ENCODE peak calls at places on chromosomes 11 and 22, in four cellular contexts. One of them, this sample, is unnamed.

GRCh38 chr11:59810911-59811259 is 307 bp upstream of the MRPL16 start:
- DNase-seq in naive thymus-derived CD4-positive, alpha-beta T cell: no peak
- DNase-seq in thoracic aorta: no peak
- DNase-seq in spleen: no peak
- DNase-seq in this sample: no peak

GRCh38 chr11:13238879-13239514 is 38.6 kb upstream of the BMAL1 start:
- DNase-seq in thoracic aorta: no peak
- DNase-seq in naive thymus-derived CD4-positive, alpha-beta T cell: peak; percentile 43
- DNase-seq in spleen: no peak
- DNase-seq in this sample: peak; percentile 45

GRCh38 chr11:44624761-44625221 is 59.3 kb downstream of the CD82 start:
- DNase-seq in naive thymus-derived CD4-positive, alpha-beta T cell: no peak
- DNase-seq in spleen: peak; percentile 44
- DNase-seq in thoracic aorta: no peak
- DNase-seq in this sample: no peak

GRCh38 chr11:33835143-33835878 is 56.6 kb downstream of the LMO2 start:
- DNase-seq in naive thymus-derived CD4-positive, alpha-beta T cell: no peak
- DNase-seq in spleen: no peak
- DNase-seq in thoracic aorta: no peak
- DNase-seq in this sample: no peak

GRCh38 chr22:39671936-39672335 is 101.4 kb downstream of the CACNA1I start:
- DNase-seq in thoracic aorta: no peak
- DNase-seq in spleen: no peak
- DNase-seq in naive thymus-derived CD4-positive, alpha-beta T cell: no peak
- DNase-seq in this sample: no peak

GRCh38 chr11:109808569-109808968 is 284.6 kb upstream of the ZC3H12C start:
- DNase-seq in spleen: no peak
- DNase-seq in thoracic aorta: no peak
- DNase-seq in naive thymus-derived CD4-positive, alpha-beta T cell: no peak
- DNase-seq in this sample: no peak

GRCh38 chr11:132674161-132674560 is 858.1 kb downstream of the OPCML start:
- DNase-seq in spleen: no peak
- DNase-seq in naive thymus-derived CD4-positive, alpha-beta T cell: no peak
- DNase-seq in thoracic aorta: no peak
- DNase-seq in this sample: no peak

GRCh38 chr22:37538590-37539357 is 19.6 kb upstream of the CARD10 start:
- DNase-seq in thoracic aorta: peak; percentile 53
- DNase-seq in spleen: peak; percentile 98
- DNase-seq in naive thymus-derived CD4-positive, alpha-beta T cell: peak; percentile 87
- DNase-seq in this sample: peak; percentile 86

GRCh38 chr11:116601734-116602636 is 170.8 kb downstream of the BUD13 start:
- DNase-seq in spleen: peak; percentile 13
- DNase-seq in thoracic aorta: no peak
- DNase-seq in naive thymus-derived CD4-positive, alpha-beta T cell: no peak
- DNase-seq in this sample: no peak

GRCh38 chr22:19051381-19051780 is 70.8 kb downstream of the DGCR2 start:
- DNase-seq in thoracic aorta: no peak
- DNase-seq in spleen: peak; percentile 22
- DNase-seq in naive thymus-derived CD4-positive, alpha-beta T cell: no peak
- DNase-seq in this sample: no peak

DNA sequence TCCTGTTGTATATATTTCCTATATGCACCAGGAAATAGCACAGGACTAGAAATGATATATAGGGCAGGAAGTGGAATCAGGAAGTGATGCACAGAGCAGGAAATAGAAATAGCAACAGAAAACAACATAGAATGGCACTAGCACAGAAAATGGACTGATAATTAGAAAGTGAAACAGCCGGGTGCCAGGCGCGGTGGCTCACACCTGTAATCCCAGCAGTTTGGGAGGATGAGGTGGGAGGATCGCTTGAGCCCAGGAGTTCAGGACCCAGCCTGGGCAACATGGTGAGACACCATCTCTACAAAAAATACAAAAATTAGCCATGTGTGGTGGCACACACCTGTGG is 10.0 kb upstream of the RELT start:
- DNase-seq in thoracic aorta: no peak
- DNase-seq in spleen: no peak
- DNase-seq in naive thymus-derived CD4-positive, alpha-beta T cell: peak; percentile 66
- DNase-seq in this sample: no peak
- H3K4me1 ChIP-seq in thoracic aorta: no peaks in the 10 kb centered on the region
- H3K4me1 ChIP-seq in spleen: peaks cover 38% of the 10 kb centered on the region
- H3K4me1 ChIP-seq in naive thymus-derived CD4-positive, alpha-beta T cell: peaks cover 30% of the 10 kb centered on the region
- H3K4me1 ChIP-seq in this sample: peaks cover 2% of the 10 kb centered on the region

GRCh38 chr11:839280-839623 is 3.1 kb downstream of the POLR2L start:
- DNase-seq in naive thymus-derived CD4-positive, alpha-beta T cell: no peak
- DNase-seq in thoracic aorta: no peak
- DNase-seq in spleen: no peak
- DNase-seq in this sample: no peak
- H3K36me3 ChIP-seq in naive thymus-derived CD4-positive, alpha-beta T cell: no peaks in the 10 kb centered on the region
- H3K36me3 ChIP-seq in thoracic aorta: peaks cover 36% of the 10 kb centered on the region
- H3K36me3 ChIP-seq in spleen: peaks cover 38% of the 10 kb centered on the region
- H3K36me3 ChIP-seq in this sample: peaks cover 27% of the 10 kb centered on the region

GRCh38 chr11:78801161-78801884 is 226.7 kb upstream of the NARS2 start:
- DNase-seq in thoracic aorta: peak; percentile 6
- DNase-seq in naive thymus-derived CD4-positive, alpha-beta T cell: no peak
- DNase-seq in spleen: no peak
- DNase-seq in this sample: no peak

GRCh38 chr11:78800756-78801155 is 226.1 kb upstream of the NARS2 start:
- DNase-seq in naive thymus-derived CD4-positive, alpha-beta T cell: no peak
- DNase-seq in spleen: no peak
- DNase-seq in thoracic aorta: no peak
- DNase-seq in this sample: no peak

GRCh38 chr11:78806214-78807004 is 231.7 kb upstream of the NARS2 start:
- DNase-seq in naive thymus-derived CD4-positive, alpha-beta T cell: no peak
- DNase-seq in spleen: no peak
- DNase-seq in thoracic aorta: no peak
- DNase-seq in this sample: no peak

GRCh38 chr11:78802058-78802633 is 227.5 kb upstream of the NARS2 start:
- DNase-seq in spleen: no peak
- DNase-seq in naive thymus-derived CD4-positive, alpha-beta T cell: no peak
- DNase-seq in thoracic aorta: no peak
- DNase-seq in this sample: no peak

DNA sequence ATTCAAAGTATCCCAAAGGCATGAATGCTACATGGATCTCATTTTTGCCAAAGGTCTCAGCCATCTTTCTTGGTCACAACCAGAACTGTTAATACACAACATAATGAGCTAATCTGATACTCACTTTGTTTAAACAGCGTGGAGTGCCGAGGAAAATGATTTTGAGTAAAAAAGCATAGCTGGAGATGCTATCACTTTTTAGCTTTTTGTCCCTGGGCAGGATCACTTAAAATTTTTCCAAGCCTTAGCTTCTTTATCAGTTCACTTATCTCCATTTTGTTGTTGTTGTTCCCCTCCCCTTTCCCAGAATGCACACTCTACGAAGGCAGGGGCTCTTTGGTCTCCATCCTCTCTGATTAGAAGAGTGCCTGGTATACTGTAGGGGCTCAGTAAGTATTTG is 229.3 kb upstream of the NARS2 start:
- DNase-seq in naive thymus-derived CD4-positive, alpha-beta T cell: no peak
- DNase-seq in thoracic aorta: no peak
- DNase-seq in spleen: no peak
- DNase-seq in this sample: no peak
- H3K4me1 ChIP-seq in naive thymus-derived CD4-positive, alpha-beta T cell: no peaks in the 10 kb centered on the region
- H3K4me1 ChIP-seq in thoracic aorta: peaks cover 40% of the 10 kb centered on the region
- H3K4me1 ChIP-seq in spleen: peaks cover 13% of the 10 kb centered on the region
- H3K4me1 ChIP-seq in this sample: peaks cover 8% of the 10 kb centered on the region

GRCh38 chr11:70088735-70089250 is 10.7 kb downstream of the ANO1 start:
- DNase-seq in naive thymus-derived CD4-positive, alpha-beta T cell: no peak
- DNase-seq in spleen: no peak
- DNase-seq in thoracic aorta: no peak
- DNase-seq in this sample: no peak
- H3K36me3 ChIP-seq in naive thymus-derived CD4-positive, alpha-beta T cell: no peaks in the 10 kb centered on the region
- H3K36me3 ChIP-seq in spleen: no peaks in the 10 kb centered on the region
- H3K36me3 ChIP-seq in thoracic aorta: peaks cover 7% of the 10 kb centered on the region
- H3K36me3 ChIP-seq in this sample: no peaks in the 10 kb centered on the region

DNA sequence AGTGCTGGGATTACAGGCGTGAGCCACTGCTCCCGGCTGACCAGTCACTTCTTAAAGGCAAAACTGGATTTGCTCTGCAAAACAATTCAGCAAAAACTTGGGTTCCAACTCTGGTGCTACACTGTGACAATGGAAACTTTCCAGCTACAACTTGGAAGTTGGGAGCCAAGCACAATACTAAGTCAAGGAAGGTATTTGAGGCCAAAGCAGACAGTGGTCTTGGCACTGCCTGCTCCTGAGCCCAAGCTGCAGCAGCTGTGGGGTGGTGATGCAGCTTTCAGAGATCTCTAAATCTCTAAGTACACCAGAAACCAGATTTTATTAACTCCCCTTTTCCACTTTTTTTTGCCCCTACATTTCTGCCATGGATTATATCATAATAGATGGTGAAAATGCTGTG is 17.5 kb downstream of the ADM start:
- DNase-seq in thoracic aorta: no peak
- DNase-seq in naive thymus-derived CD4-positive, alpha-beta T cell: no peak
- DNase-seq in spleen: no peak
- DNase-seq in this sample: no peak
- H3K4me1 ChIP-seq in thoracic aorta: peaks cover 80% of the 10 kb centered on the region
- H3K4me1 ChIP-seq in naive thymus-derived CD4-positive, alpha-beta T cell: no peaks in the 10 kb centered on the region
- H3K4me1 ChIP-seq in spleen: peaks cover 37% of the 10 kb centered on the region
- H3K4me1 ChIP-seq in this sample: peaks cover 3% of the 10 kb centered on the region

DNA sequence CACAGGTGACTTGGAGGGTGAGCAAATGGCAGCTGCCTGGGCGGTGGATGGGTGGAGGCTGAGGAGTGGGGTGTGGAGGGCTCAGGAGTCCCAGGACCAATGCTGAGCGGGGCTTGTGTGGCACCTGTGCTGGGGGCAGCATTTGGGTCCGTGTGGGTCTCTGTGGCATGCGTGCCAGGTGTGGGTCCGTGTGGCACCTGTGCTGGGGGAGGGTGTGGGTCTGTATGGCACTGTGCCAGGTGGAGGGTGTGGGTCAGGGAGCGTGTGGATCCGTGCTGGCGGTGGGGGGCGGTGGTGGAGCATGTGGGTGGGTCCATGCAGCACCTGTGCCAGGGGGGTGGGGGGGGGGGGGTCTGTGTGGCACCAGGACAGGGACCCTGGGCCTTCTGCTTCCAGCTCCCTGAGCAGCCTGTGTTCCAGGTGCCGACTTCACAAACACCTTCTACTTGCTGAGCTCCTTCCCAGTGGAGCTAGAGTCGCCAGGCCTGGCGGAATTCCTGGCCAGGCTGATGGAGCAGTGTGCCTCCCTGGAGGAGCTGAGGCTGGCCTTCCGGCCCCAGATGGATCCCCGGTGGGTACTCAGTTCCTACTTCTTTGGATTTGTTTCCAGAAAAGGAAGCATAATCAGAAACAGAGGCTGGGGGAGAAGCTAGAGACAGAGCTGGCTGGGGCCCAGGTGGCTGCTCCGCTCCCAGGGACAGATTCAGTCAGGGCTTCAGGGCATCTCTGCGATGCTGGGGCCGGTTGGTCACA is 14.7 kb downstream of the SELENOO start:
- DNase-seq in naive thymus-derived CD4-positive, alpha-beta T cell: no peak
- DNase-seq in thoracic aorta: no peak
- DNase-seq in spleen: no peak
- DNase-seq in this sample: no peak
- H3K36me3 ChIP-seq in naive thymus-derived CD4-positive, alpha-beta T cell: peaks cover 11% of the 10 kb centered on the region
- H3K36me3 ChIP-seq in thoracic aorta: peaks cover 42% of the 10 kb centered on the region
- H3K36me3 ChIP-seq in spleen: peaks cover 71% of the 10 kb centered on the region
- H3K36me3 ChIP-seq in this sample: peaks cover 31% of the 10 kb centered on the region

GRCh38 chr11:76795285-76795935 is 12.3 kb downstream of the TSKU start:
- DNase-seq in thoracic aorta: no peak
- DNase-seq in naive thymus-derived CD4-positive, alpha-beta T cell: no peak
- DNase-seq in spleen: no peak
- DNase-seq in this sample: no peak
- H3K4me1 ChIP-seq in thoracic aorta: peaks cover 48% of the 10 kb centered on the region
- H3K4me1 ChIP-seq in naive thymus-derived CD4-positive, alpha-beta T cell: peaks cover 6% of the 10 kb centered on the region
- H3K4me1 ChIP-seq in spleen: peaks cover 32% of the 10 kb centered on the region
- H3K4me1 ChIP-seq in this sample: peaks cover 5% of the 10 kb centered on the region

GRCh38 chr11:46672381-46672839 is 28.0 kb downstream of the ARHGAP1 start:
- DNase-seq in naive thymus-derived CD4-positive, alpha-beta T cell: no peak
- DNase-seq in spleen: no peak
- DNase-seq in thoracic aorta: no peak
- DNase-seq in this sample: no peak

GRCh38 chr11:46673713-46674462 is 26.5 kb downstream of the ARHGAP1 start:
- DNase-seq in spleen: peak; percentile 52
- DNase-seq in thoracic aorta: no peak
- DNase-seq in naive thymus-derived CD4-positive, alpha-beta T cell: no peak
- DNase-seq in this sample: no peak

GRCh38 chr11:46674463-46675287 is 25.7 kb downstream of the ARHGAP1 start:
- DNase-seq in thoracic aorta: no peak
- DNase-seq in spleen: peak; percentile 78
- DNase-seq in naive thymus-derived CD4-positive, alpha-beta T cell: peak; percentile 38
- DNase-seq in this sample: peak; percentile 39

GRCh38 chr11:46669606-46670243 is 30.7 kb downstream of the ARHGAP1 start:
- DNase-seq in thoracic aorta: no peak
- DNase-seq in naive thymus-derived CD4-positive, alpha-beta T cell: no peak
- DNase-seq in spleen: no peak
- DNase-seq in this sample: no peak

GRCh38 chr11:46671958-46672315 is 28.5 kb downstream of the ARHGAP1 start:
- DNase-seq in spleen: no peak
- DNase-seq in thoracic aorta: no peak
- DNase-seq in naive thymus-derived CD4-positive, alpha-beta T cell: no peak
- DNase-seq in this sample: no peak
- H3K36me3 ChIP-seq in spleen: peaks cover 69% of the 10 kb centered on the region
- H3K36me3 ChIP-seq in thoracic aorta: peaks cover 53% of the 10 kb centered on the region
- H3K36me3 ChIP-seq in naive thymus-derived CD4-positive, alpha-beta T cell: peaks cover 14% of the 10 kb centered on the region
- H3K36me3 ChIP-seq in this sample: peaks cover 29% of the 10 kb centered on the region

GRCh38 chr11:73325036-73325981 is 17.2 kb downstream of the ARHGEF17 start:
- DNase-seq in thoracic aorta: no peak
- DNase-seq in naive thymus-derived CD4-positive, alpha-beta T cell: no peak
- DNase-seq in spleen: no peak
- DNase-seq in this sample: no peak

GRCh38 chr11:73324665-73325035 is 16.6 kb downstream of the ARHGEF17 start:
- DNase-seq in naive thymus-derived CD4-positive, alpha-beta T cell: no peak
- DNase-seq in thoracic aorta: no peak
- DNase-seq in spleen: no peak
- DNase-seq in this sample: no peak

GRCh38 chr11:73324116-73324515 is 16.0 kb downstream of the ARHGEF17 start:
- DNase-seq in naive thymus-derived CD4-positive, alpha-beta T cell: no peak
- DNase-seq in thoracic aorta: no peak
- DNase-seq in spleen: no peak
- DNase-seq in this sample: no peak

GRCh38 chr11:73327812-73328364 is 19.8 kb downstream of the ARHGEF17 start:
- DNase-seq in naive thymus-derived CD4-positive, alpha-beta T cell: no peak
- DNase-seq in spleen: no peak
- DNase-seq in thoracic aorta: no peak
- DNase-seq in this sample: no peak

DNA sequence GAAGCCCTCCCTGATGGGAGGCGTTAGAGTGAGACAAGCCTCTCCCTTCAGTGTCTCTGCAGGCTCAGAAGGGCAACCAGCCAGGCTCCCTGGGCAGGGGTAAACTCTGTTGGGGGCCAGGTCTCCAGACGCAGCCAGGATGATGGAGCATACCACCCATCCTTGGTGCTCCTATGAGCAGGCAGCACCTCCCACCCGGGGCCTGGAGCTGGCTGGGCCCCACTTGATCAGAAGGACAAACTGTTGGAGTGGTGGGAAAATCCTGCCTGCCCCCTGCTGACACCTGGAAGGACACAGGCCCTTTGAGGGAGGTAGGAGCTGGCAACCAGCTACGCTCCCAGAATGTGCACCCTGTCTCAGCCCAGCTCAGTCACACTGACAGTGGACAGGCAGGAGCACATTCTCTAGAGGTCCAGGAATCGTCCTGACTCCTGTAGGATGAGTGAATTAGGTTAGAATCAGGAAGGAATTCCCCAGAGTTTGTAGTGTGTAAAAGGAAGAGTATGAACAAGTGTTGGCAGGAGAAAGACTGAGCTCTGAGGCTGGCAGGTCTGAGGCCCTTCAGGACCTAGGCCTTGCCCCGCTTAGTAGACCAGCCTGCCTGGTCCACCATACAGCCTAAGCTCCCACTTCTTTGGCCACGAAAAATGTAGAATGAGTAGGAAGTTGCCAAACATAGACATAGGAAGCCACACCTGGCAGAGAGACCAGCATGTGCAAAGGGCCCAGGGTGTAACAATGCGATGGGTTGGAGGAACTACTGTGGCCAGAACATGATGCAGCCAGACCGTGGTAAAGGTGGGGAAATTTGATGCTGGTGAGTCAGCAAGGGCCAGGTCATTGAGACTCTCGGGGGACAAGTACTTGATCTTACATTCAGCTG is 19.1 kb downstream of the ARHGEF17 start:
- DNase-seq in spleen: no peak
- DNase-seq in naive thymus-derived CD4-positive, alpha-beta T cell: no peak
- DNase-seq in thoracic aorta: no peak
- DNase-seq in this sample: no peak
- H3K4me1 ChIP-seq in spleen: peaks cover 93% of the 10 kb centered on the region
- H3K4me1 ChIP-seq in naive thymus-derived CD4-positive, alpha-beta T cell: no peaks in the 10 kb centered on the region
- H3K4me1 ChIP-seq in thoracic aorta: peaks cover 95% of the 10 kb centered on the region
- H3K4me1 ChIP-seq in this sample: peaks cover 16% of the 10 kb centered on the region

This sample was measured in iPS DF 6.9.